ENCODE peak calls at places on chromosome 1, in seven cellular contexts. P, G, T, J, Z, D and C are unnamed samples.
A peak's percentile ranks its signal among the peaks of the same experiment; 100 is the strongest.

GRCh38 chr1:66168467-66168887 is 365.5 kb upstream of the SGIP1 start:
- DNase-seq in P (no peak), G (no peak), T (peak; percentile 9), J (no peak), Z (no peak), D (no peak), C (no peak)

GRCh38 chr1:27571439-27572018 is 32.4 kb downstream of the AHDC1 start:
- DNase-seq in P (no peak), G (no peak), T (no peak), J (no peak), Z (peak; percentile 76), D (no peak), C (peak; percentile 70)

GRCh38 chr1:94327001-94327685 is 89.8 kb upstream of the ARHGAP29 start:
- DNase-seq in P (peak; percentile 37), G (peak; percentile 68), T (no peak), J (no peak), Z (no peak), D (no peak), C (peak; percentile 66)

GRCh38 chr1:12541274-12542137 is 76.5 kb downstream of the DHRS3 start:
- DNase-seq in P (peak; percentile 55), G (peak; percentile 70), T (no peak), J (no peak), Z (no peak), D (peak; percentile 5), C (no peak)

GRCh38 chr1:61093525-61094137 is 11.3 kb downstream of the NFIA start:
- DNase-seq in P (no peak), G (no peak), T (no peak), J (no peak), Z (no peak), D (no peak), C (no peak)

GRCh38 chr1:98992844-98993243 is 11.8 kb downstream of the PLPPR5 start:
- DNase-seq in P (no peak), G (no peak), T (no peak), J (no peak), Z (no peak), D (no peak), C (no peak)

GRCh38 chr1:8892026-8892425 is 13.5 kb upstream of the ENO1 start:
- DNase-seq in P (no peak), G (no peak), T (no peak), J (no peak), Z (no peak), D (no peak), C (no peak)

GRCh38 chr1:69991644-69992043 is 213.7 kb downstream of the LRRC40 start:
- DNase-seq in P (no peak), G (no peak), T (no peak), J (no peak), Z (no peak), D (no peak), C (no peak)

GRCh38 chr1:164660415-164661174 is 101.6 kb downstream of the PBX1 start:
- DNase-seq in P (no peak), G (no peak), T (peak; percentile 29), J (no peak), Z (no peak), D (no peak), C (no peak)

GRCh38 chr1:150464422-150464826 is 22.8 kb upstream of the TARS2 start:
- DNase-seq in P (peak; percentile 31), G (peak; percentile 44), T (peak; percentile 31), J (peak; percentile 58), Z (peak; percentile 59), D (peak; percentile 65), C (peak; percentile 78)

GRCh38 chr1:158058339-158059025 is 65.0 kb downstream of the KIRREL1 start:
- DNase-seq in P (no peak), G (no peak), T (no peak), J (no peak), Z (peak; percentile 30), D (no peak), C (no peak)

GRCh38 chr1:229028987-229029550 is 241.8 kb upstream of the RAB4A start:
- DNase-seq in P (no peak), G (no peak), T (no peak), J (no peak), Z (no peak), D (no peak), C (no peak)

DNA sequence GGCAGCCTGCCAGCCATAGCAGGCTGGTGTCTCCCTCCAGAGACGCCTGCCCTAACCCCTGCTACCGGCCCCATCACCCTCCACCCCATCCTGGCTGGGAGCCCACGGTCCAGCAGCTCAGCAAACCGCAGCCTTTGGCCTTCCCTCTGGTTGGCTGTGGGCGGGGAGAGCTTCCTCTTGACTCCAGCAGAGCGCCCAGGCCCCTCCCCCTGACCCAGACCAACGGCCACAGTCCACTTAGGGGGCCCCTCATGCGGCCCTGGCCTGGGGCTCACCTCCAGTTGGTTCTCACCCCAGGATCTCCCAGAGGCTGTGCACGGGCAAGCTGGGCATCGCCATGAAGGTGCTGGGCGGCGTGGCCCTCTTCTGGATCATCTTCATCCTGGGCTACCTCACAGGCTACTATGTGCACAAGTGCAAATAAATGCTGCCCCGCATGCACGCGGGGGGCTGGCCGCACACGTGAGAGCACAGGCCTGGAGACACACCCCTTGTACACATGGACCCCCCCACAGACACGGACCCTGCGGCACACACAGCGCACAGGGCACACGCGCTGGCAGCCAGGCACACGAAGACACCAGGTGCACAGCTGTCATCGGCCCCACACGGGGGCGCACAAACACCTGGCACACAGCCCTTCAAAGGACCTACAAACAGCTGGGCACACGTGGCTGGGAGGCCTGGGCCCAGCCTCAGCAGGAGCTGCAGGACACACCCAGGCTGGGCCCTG is 3.1 kb downstream of the SMIM1 start:
- DNase-seq in P (no peak), G (peak; percentile 84), T (peak; percentile 58), J (peak; percentile 29), Z (peak; percentile 69), D (peak; percentile 71), C (no peak)
- TF ChIP-seq CTCF in P (no peak), G (peak; percentile 55), T (peak; percentile 83), J (peak; percentile 50), Z (no peak), D (peak; percentile 33), C (peak; percentile 4)

GRCh38 chr1:244860914-244861610 is 3.3 kb downstream of the HNRNPU start:
- DNase-seq in P (no peak), G (no peak), T (no peak), J (no peak), Z (no peak), D (no peak), C (no peak)

GRCh38 chr1:244854865-244855578 is 9.3 kb downstream of the HNRNPU start:
- DNase-seq in P (no peak), G (no peak), T (no peak), J (no peak), Z (no peak), D (no peak), C (no peak)

GRCh38 chr1:244858357-244858756 is 6.0 kb downstream of the HNRNPU start:
- DNase-seq in P (no peak), G (no peak), T (no peak), J (no peak), Z (no peak), D (no peak), C (no peak)

GRCh38 chr1:244860078-244860477 is 4.3 kb downstream of the HNRNPU start:
- DNase-seq in P (no peak), G (no peak), T (no peak), J (no peak), Z (no peak), D (no peak), C (no peak)

DNA sequence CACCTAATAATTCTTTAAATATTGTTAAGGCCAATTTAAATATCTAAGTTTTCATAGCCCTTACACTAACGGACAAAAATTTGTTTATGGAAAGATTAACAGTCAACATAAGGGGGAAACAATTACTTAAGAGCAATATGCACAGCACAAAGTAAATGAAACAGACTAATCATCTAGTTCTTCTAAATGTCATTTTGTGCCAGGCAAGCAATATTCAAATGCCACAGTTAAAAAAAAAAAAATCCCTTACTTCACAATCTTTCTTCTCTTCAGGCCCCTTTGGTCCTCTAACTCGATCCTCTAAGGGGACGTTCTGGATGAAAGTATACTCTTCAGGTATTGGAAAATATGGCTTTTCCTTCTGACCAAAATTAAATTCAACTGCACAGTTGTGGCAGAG is 6.6 kb downstream of the HNRNPU start:
- DNase-seq in P (no peak), G (no peak), T (no peak), J (no peak), Z (no peak), D (no peak), C (no peak)
- H3K36me3 ChIP-seq in P (peaks cover 15% of the 10 kb centered on the region), G (peaks cover 84% of the 10 kb centered on the region), T (peaks cover 27% of the 10 kb centered on the region), J (peaks cover 56% of the 10 kb centered on the region), Z (peaks cover 16% of the 10 kb centered on the region), D (peaks cover 76% of the 10 kb centered on the region), C (peaks cover 5% of the 10 kb centered on the region)

GRCh38 chr1:41361028-41361494 is at the start of gene FOXO6:
- DNase-seq in P (peak; percentile 99), G (peak; percentile 99), T (peak; percentile 91), J (peak; percentile 92), Z (peak; percentile 99), D (peak; percentile 99), C (peak; percentile 96)

GRCh38 chr1:41358152-41358937 is 2.9 kb upstream of the FOXO6 start:
- DNase-seq in P (no peak), G (no peak), T (no peak), J (no peak), Z (no peak), D (no peak), C (no peak)

GRCh38 chr1:41357451-41358151 is 3.6 kb upstream of the FOXO6 start:
- DNase-seq in P (no peak), G (no peak), T (no peak), J (no peak), Z (no peak), D (no peak), C (no peak)

GRCh38 chr1:41360074-41361027 is 883 bp upstream of the FOXO6 start:
- DNase-seq in P (no peak), G (no peak), T (no peak), J (no peak), Z (no peak), D (no peak), C (no peak)

GRCh38 chr1:41359211-41360073 is 1.8 kb upstream of the FOXO6 start:
- DNase-seq in P (no peak), G (no peak), T (no peak), J (no peak), Z (peak; percentile 50), D (no peak), C (no peak)
- H3K4me3 ChIP-seq in P (no peak overlapping the region), G (no peak overlapping the region), T (no peak overlapping the region), J (no peak overlapping the region), Z (no peak overlapping the region), D (no peak overlapping the region), C (no peak overlapping the region)

GRCh38 chr1:235599536-235599935 is 50.0 kb downstream of the GNG4 start:
- DNase-seq in P (no peak), G (no peak), T (no peak), J (no peak), Z (no peak), D (no peak), C (no peak)

GRCh38 chr1:235597867-235598553 is 51.6 kb downstream of the GNG4 start:
- DNase-seq in P (no peak), G (no peak), T (no peak), J (no peak), Z (no peak), D (no peak), C (peak; percentile 27)

DNA sequence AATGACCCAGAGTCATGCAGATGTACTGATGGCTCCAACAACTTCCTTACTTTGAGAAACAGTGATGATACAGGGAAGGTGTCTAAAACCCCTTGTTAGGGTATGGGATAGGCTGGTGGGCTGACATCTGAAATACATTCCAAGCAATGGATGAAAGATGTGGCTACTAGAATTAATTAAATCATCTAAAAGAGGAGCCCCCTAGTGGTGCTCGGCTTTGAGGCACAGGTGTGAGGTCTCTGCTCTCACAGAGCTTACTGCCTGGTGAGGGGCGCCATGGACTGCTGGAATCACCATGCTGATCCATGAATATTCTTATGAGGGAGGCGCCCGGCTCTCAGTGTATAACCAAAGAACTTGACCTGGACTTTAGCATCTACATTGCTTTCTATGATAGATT is 48.5 kb downstream of the GNG4 start:
- DNase-seq in P (no peak), G (no peak), T (no peak), J (no peak), Z (no peak), D (no peak), C (no peak)
- TF ChIP-seq CTCF in P (no peak), G (peak; percentile 38), T (peak; percentile 61), J (peak; percentile 9), Z (peak; percentile 12), D (no peak), C (peak; percentile 49)